ENCODE peak calls at places on chromosomes 1 and 21, in eight cellular contexts. Q, K, H, M, S, X, R and A are unnamed samples. For H3K4me1, the result is how much of the 10 kb centered on the place peaks cover.

GRCh38 chr1:48216276-48216675 is 6.2 kb upstream of the SLC5A9 start:
- DNase-seq in Q (no peak), K (no peak), H (peak), M (no peak), S (no peak), X (no peak), R (no peak), A (no peak)

GRCh38 chr1:110106013-110106941 is 6.0 kb upstream of the UBL4B start:
- DNase-seq in Q (peak), K (peak), H (peak), M (peak), S (peak), X (peak), R (peak), A (peak)

GRCh38 chr1:22208973-22209378 is 66.1 kb upstream of the WNT4 start:
- DNase-seq in Q (no peak), K (no peak), H (no peak), M (no peak), S (peak), X (no peak), R (no peak), A (no peak)

GRCh38 chr1:87800006-87800405 is 471.3 kb downstream of the LMO4 start:
- DNase-seq in Q (no peak), K (no peak), H (no peak), M (no peak), S (no peak), X (no peak), R (no peak), A (no peak)

GRCh38 chr21:14875704-14876364 is 189.0 kb downstream of the NRIP1 start:
- DNase-seq in Q (no peak), K (no peak), H (peak), M (no peak), S (no peak), X (no peak), R (no peak), A (no peak)

GRCh38 chr1:2382621-2383361 is 8.6 kb downstream of the MORN1 start:
- DNase-seq in Q (no peak), K (peak), H (peak), M (peak), S (peak), X (peak), R (peak), A (peak)

GRCh38 chr1:58942759-58943191 is 158.9 kb upstream of the JUN start:
- DNase-seq in Q (peak), K (no peak), H (no peak), M (peak), S (no peak), X (no peak), R (no peak), A (no peak)

GRCh38 chr1:113118266-113118665 is 45.3 kb downstream of the LRIG2 start:
- DNase-seq in Q (no peak), K (no peak), H (no peak), M (no peak), S (no peak), X (no peak), R (no peak), A (no peak)

GRCh38 chr21:15444118-15444960 is 285.4 kb upstream of the USP25 start:
- DNase-seq in Q (no peak), K (peak), H (no peak), M (no peak), S (peak), X (no peak), R (no peak), A (no peak)

GRCh38 chr1:201614262-201615015 is 75.5 kb downstream of the NAV1 start:
- DNase-seq in Q (no peak), K (peak), H (peak), M (no peak), S (no peak), X (peak), R (peak), A (peak)

GRCh38 chr1:201612645-201613044 is 73.7 kb downstream of the NAV1 start:
- DNase-seq in Q (no peak), K (no peak), H (no peak), M (no peak), S (no peak), X (no peak), R (no peak), A (no peak)

GRCh38 chr1:201606581-201606980 is 67.7 kb downstream of the NAV1 start:
- DNase-seq in Q (no peak), K (no peak), H (no peak), M (no peak), S (no peak), X (no peak), R (no peak), A (no peak)

GRCh38 chr1:201608635-201609395 is 69.9 kb downstream of the NAV1 start:
- DNase-seq in Q (no peak), K (no peak), H (no peak), M (no peak), S (no peak), X (peak), R (no peak), A (no peak)

DNA sequence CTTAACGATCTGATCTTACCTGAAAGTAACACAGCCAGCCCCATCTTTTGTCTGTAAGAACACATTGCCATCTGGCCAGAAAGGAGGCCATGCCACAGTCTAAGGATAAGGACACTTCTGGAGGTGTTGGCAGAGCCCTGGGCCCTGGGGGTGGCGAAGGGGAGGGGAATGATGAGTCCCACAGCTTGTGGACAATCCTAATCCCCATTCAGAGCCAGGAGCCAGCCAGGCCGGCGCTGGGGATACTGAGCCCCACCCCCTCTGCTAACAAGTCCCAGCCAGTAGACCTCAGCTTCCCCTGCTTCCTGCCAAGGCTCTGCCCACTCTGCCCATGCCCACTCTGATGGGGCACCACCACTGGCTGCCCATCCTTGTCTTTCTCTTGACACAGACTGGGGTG is 71.9 kb downstream of the NAV1 start:
- DNase-seq in Q (no peak), K (no peak), H (no peak), M (no peak), S (no peak), X (no peak), R (no peak), A (no peak)
- H3K4me1 ChIP-seq in Q (under half), K (under half), H (under half), M (under half), S (under half), X (under half), R (under half), A (under half)

DNA sequence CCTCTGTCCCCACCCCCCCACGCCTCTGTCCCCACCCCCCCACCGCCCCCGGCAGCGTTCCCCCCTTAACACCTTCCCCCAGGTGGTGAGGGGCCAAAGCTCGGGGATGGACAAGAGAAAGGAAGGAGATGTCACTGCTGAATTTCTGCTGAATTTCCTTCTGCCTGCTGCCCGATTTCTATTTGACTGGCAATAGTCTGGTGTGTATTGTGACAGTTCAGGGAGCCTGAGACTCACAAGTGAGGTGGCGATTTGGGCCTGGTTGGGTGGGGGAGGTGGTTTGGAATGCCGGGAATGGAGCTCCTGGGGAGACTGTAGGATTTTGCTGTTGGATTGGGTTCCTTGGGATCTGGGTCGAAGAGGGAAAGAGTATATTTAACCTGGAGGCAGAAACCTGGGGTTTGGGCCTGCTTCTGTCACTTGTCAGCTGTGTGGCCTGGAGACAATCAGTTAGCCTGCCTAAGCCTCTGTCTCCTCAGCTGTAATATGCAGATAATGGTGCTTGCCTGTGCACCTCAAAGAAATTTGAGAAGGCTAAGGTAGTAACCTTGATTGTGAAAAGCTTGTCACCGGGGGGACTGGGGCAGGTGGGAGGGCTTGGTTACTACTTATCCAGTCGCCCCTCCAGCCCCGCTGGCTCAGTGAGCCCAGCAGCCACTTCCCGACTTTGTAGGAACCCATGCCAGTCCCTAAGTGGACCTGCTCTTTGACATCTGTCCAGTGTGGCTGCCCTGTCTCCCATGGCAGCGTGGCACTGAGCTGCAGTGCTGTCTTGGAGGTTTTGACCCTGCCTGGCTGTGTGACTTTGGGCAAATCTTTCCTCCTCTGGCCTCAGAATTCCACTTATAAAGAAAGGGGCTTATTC is 7.7 kb upstream of the LMNA start:
- DNase-seq in Q (no peak), K (peak), H (peak), M (peak), S (no peak), X (peak), R (no peak), A (no peak)
- H3K4me3 ChIP-seq in Q (no peak), K (peak), H (no peak), M (peak), S (peak), X (peak), R (peak), A (no peak)

DNA sequence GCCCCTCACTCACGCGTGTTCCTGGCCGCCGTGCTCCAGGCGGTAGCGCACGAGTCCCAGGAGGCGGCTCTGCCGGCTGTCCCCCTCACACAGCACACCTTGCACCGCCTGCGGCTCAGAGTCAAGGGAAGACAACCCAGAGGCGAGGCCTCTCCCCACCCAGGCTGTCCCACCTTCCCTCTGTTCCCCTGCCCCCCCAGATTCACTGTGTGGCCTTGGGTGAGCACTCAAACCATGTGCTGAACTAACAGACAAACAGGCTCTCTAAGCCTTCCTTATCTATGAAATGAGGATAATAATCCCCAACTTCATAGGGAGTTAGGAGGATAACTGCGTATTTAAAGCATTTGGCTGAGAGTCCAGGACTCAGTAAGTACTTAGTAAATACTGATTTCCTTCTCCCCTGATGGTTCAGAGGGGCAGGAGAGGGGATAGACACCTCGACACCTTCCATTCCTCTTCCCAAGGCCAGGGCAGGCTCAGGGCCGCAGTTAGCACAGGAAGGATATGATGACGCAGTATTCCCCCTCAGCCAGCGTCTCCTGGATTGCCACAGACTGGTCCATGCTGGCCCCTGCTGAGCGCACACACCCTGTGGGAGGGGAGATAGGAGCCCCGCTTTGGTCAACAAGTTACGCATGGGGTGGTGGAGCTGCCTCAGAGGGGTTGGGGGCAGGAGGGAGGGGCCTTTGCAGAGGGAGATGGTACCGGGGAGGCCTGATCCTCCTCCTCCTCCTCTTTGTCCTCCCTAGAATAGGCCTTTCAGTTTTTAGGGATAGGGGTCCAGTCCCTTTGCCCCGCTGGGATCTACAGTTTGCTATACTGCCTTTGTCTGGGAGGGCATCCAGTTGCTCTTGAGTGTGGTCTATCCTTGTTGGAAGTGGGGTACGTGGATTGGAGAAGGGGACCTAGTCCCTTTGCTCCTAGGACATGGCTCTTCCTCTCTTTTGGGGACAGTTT is 830 bp downstream of the INPP5B start:
- DNase-seq in Q (peak), K (peak), H (peak), M (no peak), S (peak), X (peak), R (no peak), A (peak)
- H3K4me1 ChIP-seq in Q (under half), K (under half), H (under half), M (under half), S (under half), X (under half), R (under half), A (under half)

GRCh38 chr1:170663441-170664282 is at the start of gene PRRX1:
- DNase-seq in Q (no peak), K (no peak), H (peak), M (no peak), S (no peak), X (no peak), R (no peak), A (no peak)

GRCh38 chr1:170666661-170667060 is 2.7 kb downstream of the PRRX1 start:
- DNase-seq in Q (no peak), K (peak), H (peak), M (no peak), S (no peak), X (no peak), R (no peak), A (no peak)

GRCh38 chr1:170664283-170664827 is 424 bp downstream of the PRRX1 start:
- DNase-seq in Q (no peak), K (peak), H (peak), M (no peak), S (no peak), X (peak), R (no peak), A (no peak)

GRCh38 chr1:170664828-170665617 is 1.1 kb downstream of the PRRX1 start:
- DNase-seq in Q (no peak), K (peak), H (peak), M (no peak), S (no peak), X (peak), R (no peak), A (no peak)

GRCh38 chr1:170665625-170666024 is 1.7 kb downstream of the PRRX1 start:
- DNase-seq in Q (no peak), K (no peak), H (peak), M (no peak), S (no peak), X (no peak), R (no peak), A (no peak)
- H3K4me3 ChIP-seq in Q (no peak), K (peak), H (peak), M (no peak), S (no peak), X (no peak), R (no peak), A (no peak)

GRCh38 chr1:205441716-205442050 is 14.2 kb downstream of the BLACAT1 start:
- DNase-seq in Q (no peak), K (no peak), H (no peak), M (no peak), S (no peak), X (no peak), R (no peak), A (no peak)

GRCh38 chr1:205441318-205441633 is 14.6 kb downstream of the BLACAT1 start:
- DNase-seq in Q (no peak), K (no peak), H (no peak), M (no peak), S (no peak), X (no peak), R (no peak), A (no peak)

GRCh38 chr1:205440121-205440475 is 15.7 kb downstream of the BLACAT1 start:
- DNase-seq in Q (no peak), K (no peak), H (no peak), M (no peak), S (no peak), X (no peak), R (no peak), A (no peak)

GRCh38 chr1:205442051-205442721 is 13.7 kb downstream of the BLACAT1 start:
- DNase-seq in Q (no peak), K (no peak), H (no peak), M (no peak), S (no peak), X (no peak), R (no peak), A (no peak)

DNA sequence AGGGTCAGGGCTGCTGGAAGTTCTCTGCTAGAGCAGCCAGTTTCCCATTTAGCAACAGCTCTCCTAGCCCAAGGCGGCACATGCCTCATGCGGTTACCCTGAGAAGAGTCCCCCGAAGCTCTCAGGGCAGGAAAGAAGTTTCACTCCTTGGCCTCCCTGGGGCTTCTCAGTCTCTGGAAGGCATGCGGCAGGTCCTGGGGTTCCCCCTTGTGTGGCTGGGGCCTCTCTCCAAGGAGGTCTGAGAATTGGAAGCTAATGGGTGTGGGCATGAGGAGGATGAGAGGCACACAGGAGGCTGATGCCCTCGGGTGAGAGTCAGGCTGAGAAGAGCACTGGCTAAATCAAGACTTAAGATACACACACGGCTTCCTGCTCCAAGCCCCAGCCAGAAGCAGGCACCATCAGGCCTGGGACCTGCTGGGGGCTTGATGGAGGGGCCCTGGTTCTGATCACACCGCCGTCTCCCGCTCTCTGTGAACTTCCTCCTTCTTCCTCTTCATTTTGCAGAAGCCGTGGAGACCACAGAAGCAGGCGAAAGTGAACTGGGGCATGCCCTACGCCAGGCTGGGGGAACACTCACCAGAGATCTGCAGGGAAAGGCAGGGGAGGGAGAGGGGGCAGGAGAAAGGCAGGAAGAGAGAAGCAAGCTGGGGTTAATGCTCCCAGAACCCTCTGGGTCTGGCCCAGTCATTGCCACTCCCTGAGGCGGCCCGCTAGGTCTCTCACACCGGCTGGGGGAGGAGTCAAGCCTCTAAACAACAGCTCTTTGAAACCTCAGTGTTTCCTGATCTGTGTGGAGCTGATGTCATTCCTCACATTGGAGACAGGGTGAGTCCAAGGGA is 15.1 kb downstream of the BLACAT1 start:
- DNase-seq in Q (peak), K (peak), H (no peak), M (peak), S (no peak), X (peak), R (no peak), A (peak)
- H3K4me1 ChIP-seq in Q (under half), K (half or more), H (under half), M (under half), S (under half), X (under half), R (half or more), A (under half)

DNA sequence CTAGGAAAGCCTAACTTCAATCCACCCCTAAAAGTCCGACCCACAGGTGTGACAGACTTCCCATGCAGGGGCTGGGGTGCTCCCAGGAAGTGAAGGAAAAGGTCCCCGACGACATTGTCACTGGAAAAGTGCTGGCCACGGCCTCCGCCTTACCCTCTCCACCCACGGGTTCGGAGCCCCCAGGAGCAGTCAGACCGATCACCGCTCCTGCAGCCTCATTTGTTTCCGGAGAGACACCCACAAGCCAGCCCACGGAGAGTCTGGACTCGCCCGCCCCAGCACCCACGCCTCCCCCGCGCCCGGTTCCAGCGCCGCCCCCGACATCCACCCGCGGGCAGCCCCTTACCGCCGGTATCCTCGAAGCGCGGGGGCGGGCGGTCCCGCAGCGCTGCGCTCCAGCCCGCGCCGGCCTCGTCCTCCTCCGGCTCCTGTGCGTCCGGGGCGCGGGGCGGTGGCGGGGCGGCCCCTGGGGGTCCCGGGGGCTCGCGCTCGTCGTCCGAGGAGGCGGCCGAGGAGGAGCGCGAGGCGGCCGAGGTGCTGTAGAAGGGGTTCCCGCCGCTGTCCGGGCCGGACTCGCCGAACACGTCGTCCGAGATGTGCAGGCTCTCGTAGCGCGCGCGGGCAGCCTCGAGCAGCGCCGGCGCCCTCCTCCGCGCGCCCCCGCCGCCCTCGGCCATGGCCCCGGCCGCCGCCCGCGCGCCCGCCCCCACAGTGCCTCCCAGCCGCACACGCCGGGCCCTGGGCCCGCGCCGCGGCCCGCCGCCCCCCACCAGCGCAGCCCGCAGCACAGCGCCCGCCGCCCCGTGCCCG is 675 bp downstream of the PGBD5 start:
- DNase-seq in Q (peak), K (peak), H (peak), M (no peak), S (no peak), X (no peak), R (no peak), A (no peak)
- H3K4me3 ChIP-seq in Q (peak), K (peak), H (no peak), M (no peak), S (peak), X (peak), R (peak), A (peak)

DNA sequence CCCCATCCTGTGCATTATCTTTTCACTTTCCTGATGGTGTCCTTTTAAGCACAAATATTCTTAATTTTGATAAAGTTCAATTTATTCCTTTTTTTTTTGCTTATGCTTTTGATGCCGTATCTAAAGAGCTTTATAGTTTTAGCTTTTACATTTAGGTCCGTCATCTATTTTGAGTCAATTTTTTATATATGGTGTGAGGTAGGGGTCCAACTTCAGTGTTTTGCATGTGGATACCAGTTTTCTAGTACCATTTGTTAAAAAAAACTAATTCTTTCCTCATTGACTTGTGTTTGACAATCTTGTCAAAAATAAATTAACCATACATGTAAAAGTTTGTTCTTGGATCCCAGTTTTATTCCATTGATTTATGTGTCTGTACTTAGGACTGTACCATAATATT is 4.9 kb downstream of the MTF2 start:
- DNase-seq in Q (no peak), K (no peak), H (no peak), M (no peak), S (no peak), X (no peak), R (no peak), A (no peak)
- H3K4me1 ChIP-seq in Q (under half), K (under half), H (under half), M (under half), S (under half), X (under half), R (under half), A (under half)